ENCODE peak calls at places on chromosome 19, in four cellular contexts. G is GM23338, V is SW480, X is GM10248. H is an unnamed sample.

GRCh38 chr19:14440049-14440448 is 6.9 kb downstream of the PKN1 start:
- DNase-seq in G (peak; percentile 35), X (peak; percentile 90), V (no peak), H (no peak)

GRCh38 chr19:4278460-4278901 is 585 bp upstream of the SHD start:
- DNase-seq in X (no peak), V (no peak), G (peak; percentile 59), H (no peak)

GRCh38 chr19:48419158-48419920 is 25.9 kb downstream of the GRIN2D start:
- DNase-seq in G (peak; percentile 96), X (peak; percentile 80), V (peak; percentile 55), H (peak; percentile 78)

GRCh38 chr19:10730932-10731331 is 13.1 kb downstream of the DNM2 start:
- DNase-seq in X (no peak), V (no peak), G (no peak), H (no peak)

GRCh38 chr19:16778796-16779411 is 50.3 kb upstream of the SIN3B start:
- DNase-seq in V (peak; percentile 63), G (peak; percentile 87), X (peak; percentile 57), H (peak; percentile 86)

GRCh38 chr19:23241433-23241832 is 8.8 kb downstream of the ZNF724 start:
- DNase-seq in X (no peak), V (no peak), G (no peak), H (no peak)

GRCh38 chr19:17282488-17283256 is 971 bp downstream of the ANKLE1 start:
- DNase-seq in X (peak; percentile 91), G (peak; percentile 95), V (peak; percentile 79), H (peak; percentile 97)

GRCh38 chr19:2424686-2425621 is 2.4 kb downstream of the TIMM13 start:
- DNase-seq in V (no peak), G (peak; percentile 84), X (no peak), H (peak; percentile 81)

GRCh38 chr19:10981496-10981895 is 20.7 kb downstream of the SMARCA4 start:
- DNase-seq in V (no peak), G (no peak), X (no peak), H (no peak)

GRCh38 chr19:1627194-1627593 is 21.9 kb upstream of the UQCR11 start:
- DNase-seq in V (no peak), G (no peak), X (no peak), H (no peak)

GRCh38 chr19:34278783-34279182 is 24.4 kb downstream of the GARRE1 start:
- DNase-seq in X (no peak), G (no peak), V (no peak), H (no peak)

GRCh38 chr19:3135961-3136683 is at the start of gene GNA15:
- DNase-seq in X (peak; percentile 70), V (no peak), G (no peak), H (no peak)

GRCh38 chr19:41591951-41592562 is 16.1 kb downstream of the CEACAM21 start:
- DNase-seq in V (no peak), G (peak; percentile 28), X (no peak), H (no peak)

GRCh38 chr19:1065606-1066109 is 1.3 kb upstream of the ARHGAP45 start:
- DNase-seq in V (peak; percentile 73), X (no peak), G (peak; percentile 53), H (peak; percentile 84)

GRCh38 chr19:1904385-1905070 is 671 bp upstream of the ADAT3 start:
- DNase-seq in X (peak; percentile 74), V (no peak), G (peak; percentile 92), H (peak; percentile 96)

GRCh38 chr19:8307400-8307964 is 676 bp downstream of the CD320 start:
- DNase-seq in X (no peak), V (no peak), G (peak; percentile 45), H (peak; percentile 48)

GRCh38 chr19:34601071-34601470 is 75.9 kb downstream of the SCGB2B2 start:
- DNase-seq in V (no peak), X (no peak), G (no peak), H (no peak)

H was measured in ELF-1.